ENCODE peak calls at places on chromosomes 3 and 15, in eight cellular contexts. E, M, I, V, N, L, O and B are unnamed samples.
A peak's percentile ranks its signal among the peaks of the same experiment; 100 is the strongest.

GRCh38 chr3:119969759-119970158 is 124.5 kb downstream of the GSK3B start:
- DNase-seq in E (no peak), M (no peak), I (no peak), V (no peak), N (no peak), L (no peak), O (no peak), B (no peak)

GRCh38 chr3:66475386-66476020 is 25.3 kb downstream of the LRIG1 start:
- DNase-seq in E (no peak), M (no peak), I (no peak), V (no peak), N (no peak), L (no peak), O (no peak), B (no peak)

GRCh38 chr3:106688463-106688862 is 688.8 kb upstream of the CCDC54 start:
- DNase-seq in E (no peak), M (no peak), I (no peak), V (peak; percentile 91), N (peak; percentile 57), L (peak; percentile 53), O (no peak), B (peak; percentile 52)

GRCh38 chr15:62909257-62909656 is 133.3 kb upstream of the TPM1 start:
- DNase-seq in E (no peak), M (no peak), I (no peak), V (no peak), N (no peak), L (no peak), O (no peak), B (no peak)

GRCh38 chr3:124845406-124845805 is 41.8 kb downstream of the ITGB5 start:
- DNase-seq in E (peak; percentile 39), M (no peak), I (peak; percentile 56), V (peak; percentile 93), N (peak; percentile 89), L (peak; percentile 76), O (no peak), B (peak; percentile 55)

GRCh38 chr3:100635273-100635701 is 25.9 kb downstream of the ADGRG7 start:
- DNase-seq in E (no peak), M (no peak), I (peak; percentile 75), V (no peak), N (no peak), L (no peak), O (peak; percentile 22), B (no peak)

GRCh38 chr15:69874321-69874720 is 223.4 kb downstream of the TLE3 start:
- DNase-seq in E (no peak), M (no peak), I (no peak), V (no peak), N (no peak), L (no peak), O (no peak), B (no peak)

GRCh38 chr15:36050899-36051298 is 504.9 kb upstream of the DPH6 start:
- DNase-seq in E (no peak), M (no peak), I (no peak), V (no peak), N (no peak), L (no peak), O (no peak), B (no peak)

GRCh38 chr3:50295553-50296166 is 3.4 kb upstream of the IFRD2 start:
- DNase-seq in E (no peak), M (no peak), I (no peak), V (no peak), N (no peak), L (no peak), O (no peak), B (no peak)

GRCh38 chr3:180947761-180948390 is 35.4 kb downstream of the FXR1 start:
- DNase-seq in E (no peak), M (no peak), I (no peak), V (no peak), N (no peak), L (no peak), O (no peak), B (no peak)

GRCh38 chr3:12483364-12483763 is 916 bp upstream of the TSEN2 start:
- DNase-seq in E (no peak), M (no peak), I (no peak), V (peak; percentile 56), N (no peak), L (peak; percentile 17), O (no peak), B (no peak)

GRCh38 chr3:46759239-46760152 is 41.8 kb upstream of the PRSS50 start:
- DNase-seq in E (no peak), M (no peak), I (no peak), V (no peak), N (no peak), L (no peak), O (no peak), B (no peak)

GRCh38 chr3:114496021-114496434 is 202.2 kb downstream of the TIGIT start:
- DNase-seq in E (peak; percentile 60), M (no peak), I (no peak), V (peak; percentile 70), N (peak; percentile 73), L (no peak), O (no peak), B (no peak)

GRCh38 chr3:180911876-180912303 is 580 bp upstream of the FXR1 start:
- DNase-seq in E (no peak), M (no peak), I (no peak), V (no peak), N (no peak), L (no peak), O (no peak), B (no peak)

GRCh38 chr15:75208501-75209288 is 7.0 kb downstream of the C15orf39 start:
- DNase-seq in E (no peak), M (no peak), I (no peak), V (no peak), N (no peak), L (no peak), O (no peak), B (no peak)

GRCh38 chr15:66394472-66394871 is 7.8 kb downstream of the MAP2K1 start:
- DNase-seq in E (no peak), M (no peak), I (no peak), V (no peak), N (no peak), L (no peak), O (no peak), B (no peak)

GRCh38 chr15:66399276-66399675 is 12.6 kb downstream of the MAP2K1 start:
- DNase-seq in E (no peak), M (no peak), I (no peak), V (no peak), N (no peak), L (no peak), O (no peak), B (no peak)

GRCh38 chr15:66389859-66390382 is 3.2 kb downstream of the MAP2K1 start:
- DNase-seq in E (no peak), M (no peak), I (no peak), V (no peak), N (no peak), L (no peak), O (no peak), B (no peak)

GRCh38 chr15:66390670-66391069 is 4.0 kb downstream of the MAP2K1 start:
- DNase-seq in E (no peak), M (no peak), I (peak; percentile 68), V (no peak), N (no peak), L (no peak), O (no peak), B (no peak)

DNA sequence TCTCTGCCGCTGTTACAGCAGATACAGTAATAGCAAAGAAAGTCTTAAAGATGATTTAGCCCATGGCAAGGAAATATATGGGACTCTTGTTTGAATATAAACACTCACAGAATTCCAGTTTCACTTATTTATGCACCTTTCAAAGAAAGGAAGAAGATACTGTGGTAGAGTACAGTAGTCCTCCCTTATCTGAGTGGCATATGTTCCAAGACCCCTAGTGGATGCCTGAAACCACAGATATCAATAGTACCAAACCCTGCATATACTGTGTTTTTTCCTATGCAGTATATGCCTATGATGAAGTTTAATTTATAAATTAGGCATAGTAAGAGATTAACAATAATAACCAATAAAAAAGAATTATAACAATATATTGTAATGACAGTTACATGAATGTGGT is 8.2 kb downstream of the MAP2K1 start:
- DNase-seq in E (no peak), M (no peak), I (no peak), V (no peak), N (no peak), L (no peak), O (no peak), B (no peak)
- TF ChIP-seq CTCF in E (no peak), M (no peak), I (no peak), V (no peak), N (no peak), L (peak; percentile 17), O (no peak), B (no peak)

GRCh38 chr15:45995800-45996199 is 361.0 kb downstream of the SQOR start:
- DNase-seq in E (no peak), M (no peak), I (no peak), V (no peak), N (no peak), L (no peak), O (no peak), B (no peak)
- H3K4me3 ChIP-seq in E (no peak overlapping the region), M (no peak overlapping the region), I (no peak overlapping the region), V (no peak overlapping the region), N (no peak overlapping the region), L (no peak overlapping the region), O (no peak overlapping the region), B (no peak overlapping the region)

GRCh38 chr15:58676766-58677165 is 72.7 kb downstream of the ADAM10 start:
- DNase-seq in E (no peak), M (no peak), I (no peak), V (no peak), N (no peak), L (no peak), O (no peak), B (no peak)

GRCh38 chr15:58678683-58679082 is 70.8 kb downstream of the ADAM10 start:
- DNase-seq in E (no peak), M (no peak), I (no peak), V (peak; percentile 49), N (peak; percentile 23), L (no peak), O (no peak), B (no peak)

GRCh38 chr15:58682234-58682633 is 67.3 kb downstream of the ADAM10 start:
- DNase-seq in E (no peak), M (no peak), I (no peak), V (no peak), N (no peak), L (no peak), O (no peak), B (no peak)

DNA sequence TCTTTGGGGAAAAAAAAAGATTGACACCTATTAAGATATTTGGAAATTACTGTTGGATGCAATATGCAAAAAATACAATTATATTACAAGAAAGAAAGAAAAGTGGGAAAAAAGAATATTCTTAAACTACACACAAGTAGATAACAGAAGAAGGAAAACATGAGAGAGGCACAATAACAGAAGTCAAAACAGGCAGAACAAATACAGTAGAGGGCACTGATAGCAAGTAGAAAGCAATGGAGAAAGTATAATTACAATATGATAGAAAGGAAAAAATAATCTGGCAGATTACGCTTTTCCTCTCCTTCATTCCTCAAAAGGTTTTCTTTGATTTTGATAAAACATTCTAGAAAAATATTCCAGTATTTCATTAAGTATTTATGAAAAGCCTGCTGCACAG is 72.1 kb downstream of the ADAM10 start:
- DNase-seq in E (no peak), M (no peak), I (no peak), V (no peak), N (no peak), L (no peak), O (no peak), B (no peak)
- TF ChIP-seq CTCF in E (peak; percentile 41), M (no peak), I (no peak), V (no peak), N (no peak), L (peak; percentile 25), O (no peak), B (no peak)

DNA sequence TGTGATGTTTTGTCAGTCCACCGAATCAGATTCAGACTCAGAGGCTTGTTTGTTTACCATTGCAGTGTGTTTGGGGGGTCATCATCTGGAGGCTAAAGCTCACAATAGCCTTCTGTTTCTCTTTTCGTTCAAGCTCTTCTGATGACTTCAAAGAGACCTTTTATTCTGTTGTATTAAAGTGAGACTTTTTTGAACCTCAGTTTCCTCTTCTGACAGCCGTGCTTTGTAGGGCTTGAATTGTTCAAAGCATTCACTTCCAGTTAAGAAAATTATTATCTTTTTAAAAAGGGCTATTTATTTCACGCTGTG is 1.3 kb downstream of the PXK start:
- DNase-seq in E (no peak), M (no peak), I (peak; percentile 10), V (no peak), N (no peak), L (no peak), O (no peak), B (no peak)
- H3K4me3 ChIP-seq in E (peak overlapping the region; percentile 88), M (no peak overlapping the region), I (peak overlapping the region; percentile 79), V (peak overlapping the region; percentile 79), N (peak overlapping the region; percentile 77), L (peak overlapping the region; percentile 64), O (peak overlapping the region; percentile 80), B (peak overlapping the region; percentile 69)